ENCODE peak calls at places on chromosomes 5 and 9, in nine cellular contexts. Z is stimulated activated CD8-positive, alpha-beta memory T cell treated with anti-CD3 and anti-CD28 coated beads, Interleukin-12 subunit alpha, Interleukin-12 subunit beta, amount 100 ng/mL, for 4 hours; E is NCI-H1417; O is kidney; S is SK-N-SH; U is aorta; F is A673; I is WTC11; C is astrocyte of the cerebellum. M is an unnamed sample.

GRCh38 chr9:130458027-130458803 is 13.5 kb downstream of the ASS1 start:
- DNase-seq in Z (no peak), E (no peak), O (no peak), S (no peak), U (no peak), F (no peak), I (no peak), C (no peak), M (no peak)

GRCh38 chr9:121249563-121249962 is 18.4 kb upstream of the GSN start:
- DNase-seq in Z (no peak), E (no peak), O (no peak), S (no peak), U (no peak), F (no peak), I (no peak), C (no peak), M (no peak)

GRCh38 chr5:168658394-168658793 is 79.2 kb upstream of the PANK3 start:
- DNase-seq in Z (no peak), E (no peak), O (no peak), S (peak; percentile 64), U (no peak), F (no peak), I (no peak), C (no peak), M (no peak)

GRCh38 chr9:131661954-131662621 is 77.8 kb downstream of the RAPGEF1 start:
- DNase-seq in Z (peak; percentile 54), E (no peak), O (no peak), S (no peak), U (no peak), F (no peak), I (no peak), C (no peak), M (no peak)

GRCh38 chr9:85900504-85901201 is 40.3 kb upstream of the NAA35 start:
- DNase-seq in Z (no peak), E (no peak), O (no peak), S (peak; percentile 38), U (no peak), F (peak; percentile 59), I (peak; percentile 75), C (no peak), M (no peak)

GRCh38 chr5:124460000-124460399 is 286.4 kb downstream of the ZNF608 start:
- DNase-seq in Z (no peak), E (no peak), O (no peak), S (no peak), U (no peak), F (no peak), I (no peak), C (no peak), M (no peak)

GRCh38 chr9:13292158-13292557 is 12.7 kb upstream of the MPDZ start:
- DNase-seq in Z (no peak), E (no peak), O (no peak), S (no peak), U (no peak), F (no peak), I (no peak), C (no peak), M (no peak)

GRCh38 chr9:77453857-77454647 is 194.1 kb downstream of the GNA14 start:
- DNase-seq in Z (no peak), E (no peak), O (no peak), S (no peak), U (no peak), F (no peak), I (no peak), C (no peak), M (no peak)

GRCh38 chr9:20001058-20001457 is 212.2 kb upstream of the SLC24A2 start:
- DNase-seq in Z (no peak), E (no peak), O (no peak), S (no peak), U (no peak), F (no peak), I (no peak), C (no peak), M (no peak)

GRCh38 chr5:143110591-143110990 is 292.9 kb downstream of the NR3C1 start:
- DNase-seq in Z (no peak), E (no peak), O (no peak), S (no peak), U (no peak), F (no peak), I (no peak), C (no peak), M (no peak)

GRCh38 chr9:114193090-114193489 is 37.8 kb downstream of the COL27A1 start:
- DNase-seq in Z (no peak), E (no peak), O (no peak), S (no peak), U (no peak), F (no peak), I (no peak), C (no peak), M (no peak)

GRCh38 chr5:169004551-169004950 is 296.4 kb downstream of the SLIT3 start:
- DNase-seq in Z (no peak), E (no peak), O (no peak), S (no peak), U (no peak), F (no peak), I (no peak), C (peak; percentile 8), M (no peak)

GRCh38 chr5:109759304-109759703 is 69.6 kb downstream of the MAN2A1 start:
- DNase-seq in Z (no peak), E (no peak), O (no peak), S (no peak), U (no peak), F (peak; percentile 72), I (no peak), C (no peak), M (no peak)

GRCh38 chr5:68027519-68027918 is 188.0 kb upstream of the PIK3R1 start:
- DNase-seq in Z (no peak), E (no peak), O (no peak), S (no peak), U (no peak), F (peak; percentile 40), I (no peak), C (peak; percentile 59), M (no peak)

GRCh38 chr5:114201332-114201731 is 160.5 kb upstream of the KCNN2 start:
- DNase-seq in Z (no peak), E (peak; percentile 10), O (no peak), S (no peak), U (peak; percentile 49), F (no peak), I (no peak), C (no peak), M (no peak)

GRCh38 chr9:70134360-70134759 is 90.7 kb downstream of the MAMDC2 start:
- DNase-seq in Z (no peak), E (no peak), O (no peak), S (no peak), U (no peak), F (no peak), I (no peak), C (no peak), M (no peak)

GRCh38 chr9:136525841-136526499 is 19.9 kb downstream of the NOTCH1 start:
- DNase-seq in Z (no peak), E (peak; percentile 15), O (peak; percentile 90), S (no peak), U (peak; percentile 85), F (no peak), I (no peak), C (no peak), M (no peak)

GRCh38 chr5:156401802-156402201 is 74.8 kb downstream of the SGCD start:
- DNase-seq in Z (no peak), E (no peak), O (no peak), S (no peak), U (no peak), F (no peak), I (no peak), C (no peak), M (no peak)

GRCh38 chr5:91742504-91742903 is 359.4 kb upstream of the ARRDC3 start:
- DNase-seq in Z (no peak), E (peak; percentile 76), O (no peak), S (no peak), U (no peak), F (no peak), I (no peak), C (no peak), M (no peak)

GRCh38 chr5:172766287-172767104 is 4.5 kb downstream of the DUSP1 start:
- DNase-seq in Z (no peak), E (no peak), O (peak; percentile 90), S (no peak), U (peak; percentile 94), F (peak; percentile 23), I (no peak), C (peak; percentile 87), M (no peak)

GRCh38 chr5:34563951-34564705 is 92.0 kb upstream of the RAI14 start:
- DNase-seq in Z (no peak), E (no peak), O (peak; percentile 81), S (no peak), U (peak; percentile 79), F (no peak), I (no peak), C (no peak), M (no peak)

GRCh38 chr9:93483497-93483896 is 30.1 kb upstream of the FAM120AOS start:
- DNase-seq in Z (no peak), E (no peak), O (no peak), S (no peak), U (no peak), F (no peak), I (no peak), C (no peak), M (no peak)

GRCh38 chr9:91386765-91387164 is 25.0 kb upstream of the AUH start:
- DNase-seq in Z (no peak), E (no peak), O (no peak), S (no peak), U (no peak), F (no peak), I (no peak), C (no peak), M (no peak)